ENCODE peak calls at places on chromosomes 13 and 19, in five cellular contexts. B is amygdala, P is ELF-1, D is ACHN, U is mucosa of descending colon. E is an unnamed sample.

GRCh38 chr19:12872941-12873890 is 8.0 kb downstream of the DNASE2 start:
- DNase-seq in B (no peak), P (peak; percentile 98), D (peak; percentile 72), U (peak; percentile 79), E (peak; percentile 85)

GRCh38 chr19:13985771-13986347 is 20.3 kb downstream of the RFX1 start:
- DNase-seq in B (no peak), P (no peak), D (no peak), U (no peak), E (no peak)

GRCh38 chr19:38655148-38655824 is 7.8 kb downstream of the ACTN4 start:
- DNase-seq in B (no peak), P (no peak), D (no peak), U (no peak), E (peak; percentile 54)

GRCh38 chr19:18441804-18442788 is 4.2 kb upstream of the ISYNA1 start:
- DNase-seq in B (no peak), P (no peak), D (no peak), U (no peak), E (no peak)

GRCh38 chr19:35018379-35018778 is 11.9 kb upstream of the SCN1B start:
- DNase-seq in B (no peak), P (no peak), D (no peak), U (no peak), E (no peak)

GRCh38 chr13:51286135-51287002 is 53.1 kb upstream of the SERPINE3 start:
- DNase-seq in B (peak; percentile 50), P (peak; percentile 87), D (peak; percentile 62), U (peak; percentile 64), E (peak; percentile 85)

GRCh38 chr13:61286148-61286745 is 129.4 kb downstream of the PCDH20 start:
- DNase-seq in B (no peak), P (peak; percentile 26), D (peak; percentile 63), U (no peak), E (no peak)

GRCh38 chr13:105847532-105848295 is 687.7 kb downstream of the EFNB2 start:
- DNase-seq in B (no peak), P (no peak), D (no peak), U (no peak), E (no peak)

E was measured in lung microvascular endothelial cell.